ENCODE peak calls at places on chromosomes 16 and 17, in six cellular contexts. Y is psoas muscle, V is IMR-90, A is Peyer's patch, L is SJSA1, Q is thyroid gland. P is an unnamed sample.

GRCh38 chr16:70675851-70676513 is 9.9 kb downstream of the MTSS2 start:
- DNase-seq in Y (peak; percentile 31), V (no peak), A (no peak), L (no peak), Q (no peak), P (peak; percentile 76)

GRCh38 chr17:26962255-26963162 is 331.4 kb upstream of the WSB1 start:
- DNase-seq in Y (no peak), V (no peak), A (no peak), L (no peak), Q (no peak), P (no peak)

GRCh38 chr16:20409398-20410152 is at the start of gene ACSM5:
- DNase-seq in Y (peak; percentile 53), V (no peak), A (no peak), L (no peak), Q (peak; percentile 98), P (peak; percentile 78)

GRCh38 chr16:69106491-69107291 is 1.2 kb downstream of the HAS3 start:
- DNase-seq in Y (no peak), V (no peak), A (no peak), L (no peak), Q (no peak), P (peak; percentile 57)

GRCh38 chr17:74446551-74447500 is 14.9 kb downstream of the GPRC5C start:
- DNase-seq in Y (peak; percentile 88), V (no peak), A (no peak), L (no peak), Q (peak; percentile 79), P (peak; percentile 90)

GRCh38 chr16:582614-583331 is 7.1 kb upstream of the RAB40C start:
- DNase-seq in Y (no peak), V (no peak), A (no peak), L (no peak), Q (no peak), P (peak; percentile 48)

GRCh38 chr17:9294661-9295210 is 273.4 kb downstream of the NTN1 start:
- DNase-seq in Y (no peak), V (no peak), A (no peak), L (no peak), Q (peak; percentile 4), P (no peak)

GRCh38 chr17:38559025-38559879 is 46.5 kb downstream of the SRCIN1 start:
- DNase-seq in Y (peak; percentile 79), V (peak; percentile 38), A (peak; percentile 97), L (peak; percentile 75), Q (peak; percentile 92), P (peak; percentile 91)

GRCh38 chr17:40035162-40035559 is 19.0 kb downstream of the MED24 start:
- DNase-seq in Y (no peak), V (peak; percentile 47), A (no peak), L (no peak), Q (no peak), P (peak; percentile 63)

GRCh38 chr17:72984145-72984924 is 108.2 kb downstream of the SLC39A11 start:
- DNase-seq in Y (no peak), V (peak; percentile 98), A (peak; percentile 39), L (no peak), Q (no peak), P (no peak)

GRCh38 chr17:45677770-45678169 is 106.3 kb upstream of the CRHR1 start:
- DNase-seq in Y (no peak), V (peak; percentile 14), A (no peak), L (no peak), Q (no peak), P (no peak)

GRCh38 chr16:82133798-82134197 is 36.2 kb downstream of the MPHOSPH6 start:
- DNase-seq in Y (no peak), V (no peak), A (no peak), L (no peak), Q (no peak), P (no peak)

GRCh38 chr17:76345377-76345945 is 8.3 kb downstream of the PRPSAP1 start:
- DNase-seq in Y (no peak), V (peak; percentile 23), A (no peak), L (no peak), Q (no peak), P (no peak)

GRCh38 chr16:89945654-89946053 is 2.9 kb upstream of the DEF8 start:
- DNase-seq in Y (no peak), V (no peak), A (no peak), L (no peak), Q (peak; percentile 80), P (no peak)

GRCh38 chr16:89187337-89188063 is 12.8 kb downstream of the SLC22A31 start:
- DNase-seq in Y (peak; percentile 21), V (no peak), A (no peak), L (no peak), Q (no peak), P (no peak)

GRCh38 chr17:3418222-3418621 is 7.1 kb downstream of the OR3A3 start:
- DNase-seq in Y (no peak), V (no peak), A (no peak), L (no peak), Q (no peak), P (no peak)

GRCh38 chr17:80892019-80892855 is 99.4 kb upstream of the CHMP6 start:
- DNase-seq in Y (peak; percentile 85), V (peak; percentile 99), A (peak; percentile 73), L (peak; percentile 47), Q (peak; percentile 15), P (peak; percentile 88)

GRCh38 chr17:76018340-76018680 is 8.8 kb downstream of the EVPL start:
- DNase-seq in Y (peak; percentile 1), V (no peak), A (no peak), L (no peak), Q (no peak), P (no peak)

GRCh38 chr16:26442333-26442732 is 624.4 kb upstream of the C16orf82 start:
- DNase-seq in Y (no peak), V (no peak), A (no peak), L (no peak), Q (no peak), P (no peak)
- H3K4me3 ChIP-seq in Y (no peak overlapping the region), V (no peak overlapping the region), A (no peak overlapping the region), L (no peak overlapping the region), Q (no peak overlapping the region), P (no peak overlapping the region)

GRCh38 chr17:82505296-82505695 is 14.2 kb upstream of the FOXK2 start:
- DNase-seq in Y (no peak), V (no peak), A (no peak), L (no peak), Q (no peak), P (no peak)

GRCh38 chr17:82503094-82503727 is 16.3 kb upstream of the FOXK2 start:
- DNase-seq in Y (no peak), V (no peak), A (no peak), L (no peak), Q (no peak), P (no peak)

GRCh38 chr17:82507631-82508175 is 11.8 kb upstream of the FOXK2 start:
- DNase-seq in Y (no peak), V (no peak), A (no peak), L (no peak), Q (no peak), P (no peak)

GRCh38 chr17:82502207-82502606 is 17.3 kb upstream of the FOXK2 start:
- DNase-seq in Y (no peak), V (peak; percentile 45), A (no peak), L (no peak), Q (no peak), P (no peak)

DNA sequence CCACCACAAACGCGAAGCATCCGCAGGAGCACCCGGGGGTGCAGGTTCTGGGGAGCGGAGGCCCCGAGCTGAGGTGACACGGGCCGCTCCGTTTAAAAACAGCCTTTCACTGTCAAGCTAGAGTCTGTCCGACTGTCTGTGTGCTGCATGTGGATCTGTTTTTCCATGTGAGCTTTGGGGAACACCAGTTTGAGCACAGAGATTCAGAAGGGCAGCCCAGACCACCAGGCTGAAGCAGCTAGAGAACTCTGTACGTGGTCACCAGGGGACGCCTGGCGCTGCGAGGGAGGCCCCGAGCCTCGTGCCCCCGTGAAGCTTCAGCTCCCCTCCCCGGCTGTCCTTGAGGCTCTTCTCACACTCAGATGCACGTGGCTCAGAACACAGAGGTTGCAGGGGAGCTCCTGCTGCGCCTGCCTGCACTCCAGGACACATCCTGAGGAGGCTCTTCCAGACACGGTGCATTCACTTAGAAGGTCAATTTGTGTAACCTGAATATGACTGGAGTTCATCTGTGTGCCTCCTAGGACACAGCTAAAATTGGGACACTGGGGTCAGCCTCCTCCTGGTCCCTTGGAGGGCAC is 15.7 kb upstream of the FOXK2 start:
- DNase-seq in Y (no peak), V (no peak), A (no peak), L (no peak), Q (no peak), P (no peak)
- H3K4me1 ChIP-seq in Y (no peaks in the 10 kb centered on the region), V (peaks cover 2% of the 10 kb centered on the region), A (no peaks in the 10 kb centered on the region), L (no peaks in the 10 kb centered on the region), Q (no peaks in the 10 kb centered on the region), P (no peaks in the 10 kb centered on the region)

GRCh38 chr17:49016775-49017463 is 19.7 kb downstream of the IGF2BP1 start:
- DNase-seq in Y (no peak), V (peak; percentile 80), A (no peak), L (peak; percentile 95), Q (peak; percentile 92), P (peak; percentile 72)

GRCh38 chr17:49015179-49015923 is 18.2 kb downstream of the IGF2BP1 start:
- DNase-seq in Y (no peak), V (no peak), A (no peak), L (peak; percentile 42), Q (no peak), P (no peak)

GRCh38 chr17:49015924-49016774 is 19.0 kb downstream of the IGF2BP1 start:
- DNase-seq in Y (no peak), V (peak; percentile 20), A (no peak), L (no peak), Q (no peak), P (no peak)

GRCh38 chr17:49012893-49013255 is 15.7 kb downstream of the IGF2BP1 start:
- DNase-seq in Y (no peak), V (no peak), A (no peak), L (no peak), Q (no peak), P (no peak)

GRCh38 chr17:49013311-49014205 is 16.4 kb downstream of the IGF2BP1 start:
- DNase-seq in Y (no peak), V (no peak), A (no peak), L (peak; percentile 49), Q (no peak), P (no peak)
- H3K27me3 ChIP-seq in Y (peaks cover 30% of the 10 kb centered on the region), V (no peaks in the 10 kb centered on the region), A (peaks cover 18% of the 10 kb centered on the region), L (peaks cover 30% of the 10 kb centered on the region), Q (peaks cover 20% of the 10 kb centered on the region), P (no peaks in the 10 kb centered on the region)

GRCh38 chr16:50188619-50189136 is 35.6 kb downstream of the TENT4B start:
- DNase-seq in Y (no peak), V (no peak), A (no peak), L (no peak), Q (no peak), P (no peak)

GRCh38 chr16:50182441-50182840 is 29.3 kb downstream of the TENT4B start:
- DNase-seq in Y (no peak), V (no peak), A (no peak), L (no peak), Q (no peak), P (no peak)

GRCh38 chr16:50183316-50183715 is 30.2 kb downstream of the TENT4B start:
- DNase-seq in Y (no peak), V (peak; percentile 78), A (no peak), L (no peak), Q (no peak), P (no peak)

GRCh38 chr16:50190292-50190691 is 37.2 kb downstream of the TENT4B start:
- DNase-seq in Y (no peak), V (no peak), A (no peak), L (no peak), Q (no peak), P (no peak)

DNA sequence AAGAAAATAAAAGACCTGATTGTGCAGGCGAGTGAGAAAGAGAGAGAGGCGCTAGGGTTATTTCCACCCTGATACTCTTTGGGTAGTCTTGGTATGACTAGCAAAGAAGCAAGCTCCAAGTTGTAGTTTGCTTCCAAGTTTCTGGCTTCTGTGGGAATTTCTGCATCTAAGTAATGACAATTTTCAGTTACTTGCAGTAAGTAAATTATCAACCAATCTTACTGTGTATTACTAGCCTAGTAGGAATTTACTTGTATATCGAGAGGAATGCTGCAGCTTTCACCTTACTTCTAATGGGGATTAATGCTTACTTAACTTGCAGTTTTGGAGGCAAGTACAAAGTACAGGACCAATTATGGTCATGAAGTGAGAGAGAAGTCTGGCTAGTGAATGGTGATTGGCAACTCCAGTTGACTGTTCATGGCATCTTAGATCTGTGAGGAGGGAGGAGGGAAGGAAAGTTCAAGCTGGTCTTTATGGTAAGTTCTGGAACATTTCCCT is 31.9 kb downstream of the TENT4B start:
- DNase-seq in Y (no peak), V (peak; percentile 75), A (no peak), L (no peak), Q (no peak), P (no peak)
- H3K4me3 ChIP-seq in Y (no peak overlapping the region), V (no peak overlapping the region), A (no peak overlapping the region), L (no peak overlapping the region), Q (no peak overlapping the region), P (no peak overlapping the region)